ENCODE peak calls at places on chromosomes 1 and 21, in ten cellular contexts. I is skeletal muscle cell; H is cardiac fibroblast; C is GM20000; G is CD8-positive, alpha-beta T cell; T is MV-4-11; S is NCI-H1092; Q is fibroblast of the aortic adventitia; V is HS-5; Z is retina. E is an unnamed sample.

GRCh38 chr1:184574588-184574987 is 180.1 kb downstream of the EDEM3 start:
- DNase-seq in I (no peak), H (no peak), C (no peak), G (no peak), T (no peak), S (no peak), Q (no peak), V (no peak), Z (peak), E (peak)

GRCh38 chr1:58773406-58773840 is 10.4 kb downstream of the JUN start:
- DNase-seq in I (peak), H (peak), C (peak), G (no peak), T (peak), S (peak), Q (peak), V (no peak), Z (no peak), E (peak)

GRCh38 chr21:43209575-43210453 is 41.0 kb downstream of the CRYAA start:
- DNase-seq in I (peak), H (peak), C (no peak), G (peak), T (no peak), S (no peak), Q (peak), V (peak), Z (no peak), E (no peak)

GRCh38 chr1:179146916-179147315 is 65.0 kb downstream of the TOR3A start:
- DNase-seq in I (no peak), H (no peak), C (no peak), G (no peak), T (no peak), S (no peak), Q (no peak), V (no peak), Z (no peak), E (no peak)

GRCh38 chr1:9730096-9730901 is 78.8 kb downstream of the PIK3CD start:
- DNase-seq in I (no peak), H (no peak), C (peak), G (no peak), T (peak), S (no peak), Q (no peak), V (no peak), Z (no peak), E (no peak)

GRCh38 chr1:214438530-214438929 is 112.9 kb downstream of the PTPN14 start:
- DNase-seq in I (no peak), H (no peak), C (peak), G (no peak), T (no peak), S (no peak), Q (no peak), V (no peak), Z (no peak), E (no peak)

GRCh38 chr1:225768662-225769426 is 8.8 kb upstream of the SRP9 start:
- DNase-seq in I (no peak), H (no peak), C (no peak), G (peak), T (no peak), S (no peak), Q (no peak), V (no peak), Z (peak), E (no peak)

GRCh38 chr1:85894651-85895050 is 186.4 kb upstream of the ZNHIT6 start:
- DNase-seq in I (no peak), H (peak), C (peak), G (no peak), T (peak), S (peak), Q (peak), V (no peak), Z (no peak), E (peak)

GRCh38 chr1:12138196-12139183 is 28.3 kb upstream of the TNFRSF1B start:
- DNase-seq in I (no peak), H (no peak), C (no peak), G (no peak), T (no peak), S (no peak), Q (no peak), V (no peak), Z (no peak), E (no peak)

GRCh38 chr1:245810181-245810727 is 655.5 kb downstream of the KIF26B start:
- DNase-seq in I (no peak), H (no peak), C (no peak), G (no peak), T (no peak), S (no peak), Q (no peak), V (no peak), Z (no peak), E (no peak)

GRCh38 chr21:34276711-34277425 is 86.9 kb upstream of the KCNE2 start:
- DNase-seq in I (no peak), H (no peak), C (peak), G (no peak), T (peak), S (no peak), Q (no peak), V (peak), Z (no peak), E (no peak)

E was measured in neural progenitor cell.